ENCODE peak calls at places on chromosome 7, in eight cellular contexts. C is neural crest cell, V is dorsolateral prefrontal cortex, Y is WTC11, A is lower leg skin, K is cardiac fibroblast, E is HFF-Myc, P is upper lobe of right lung. U is an unnamed sample.
A peak's percentile ranks its signal among the peaks of the same experiment; 100 is the strongest.

GRCh38 chr7:70775570-70776156 is 356.3 kb upstream of the GALNT17 start:
- DNase-seq in P (no peak), C (no peak), K (peak; percentile 5), V (no peak), Y (no peak), E (no peak), A (no peak), U (no peak)

GRCh38 chr7:1538544-1539345 is 8.2 kb downstream of the MAFK start:
- DNase-seq in V (no peak), Y (no peak), C (no peak), A (peak; percentile 87), E (no peak), K (no peak), P (no peak), U (no peak)

GRCh38 chr7:2006231-2006771 is 226.4 kb downstream of the MAD1L1 start:
- DNase-seq in K (no peak), A (peak; percentile 46), C (no peak), E (no peak), V (no peak), P (peak; percentile 46), Y (peak; percentile 7), U (no peak)

GRCh38 chr7:151115121-151115835 is 29.0 kb downstream of the AGAP3 start:
- DNase-seq in K (peak; percentile 37), A (no peak), P (no peak), E (no peak), C (no peak), Y (peak; percentile 46), V (no peak), U (peak; percentile 42)

GRCh38 chr7:147022056-147022455 is 905.5 kb downstream of the CNTNAP2 start:
- DNase-seq in V (no peak), C (no peak), E (no peak), Y (no peak), K (peak; percentile 2), P (no peak), A (no peak), U (no peak)

GRCh38 chr7:134435161-134435920 is 23.6 kb downstream of the AKR1B1 start:
- DNase-seq in A (peak; percentile 56), K (no peak), C (no peak), E (no peak), P (no peak), Y (no peak), V (no peak), U (no peak)

GRCh38 chr7:126993626-126994213 is 259.0 kb downstream of the GRM8 start:
- DNase-seq in Y (no peak), K (no peak), C (no peak), A (no peak), P (no peak), V (no peak), E (no peak), U (no peak)

GRCh38 chr7:121113288-121113687 is 124.8 kb downstream of the CPED1 start:
- DNase-seq in Y (no peak), K (no peak), C (no peak), E (no peak), V (no peak), P (no peak), A (no peak), U (no peak)

GRCh38 chr7:36312064-36312914 is 77.4 kb upstream of the ANLN start:
- DNase-seq in V (no peak), K (no peak), E (no peak), C (no peak), P (peak; percentile 80), A (no peak), Y (peak; percentile 68), U (peak; percentile 36)

GRCh38 chr7:116232920-116233319 is 22.6 kb downstream of the TES start:
- DNase-seq in Y (no peak), V (no peak), E (no peak), P (no peak), K (no peak), C (no peak), A (no peak), U (no peak)

GRCh38 chr7:33286521-33286920 is 157.2 kb downstream of the BBS9 start:
- DNase-seq in Y (no peak), P (no peak), V (no peak), K (no peak), A (no peak), C (no peak), E (no peak), U (no peak)

GRCh38 chr7:19939746-19940145 is 166.3 kb upstream of the TMEM196 start:
- DNase-seq in V (no peak), P (no peak), K (peak; percentile 44), E (no peak), C (no peak), Y (no peak), A (no peak), U (no peak)

GRCh38 chr7:135164357-135165021 is 6.0 kb downstream of the CYREN start:
- DNase-seq in K (no peak), Y (no peak), A (peak; percentile 90), V (no peak), P (no peak), C (no peak), E (no peak), U (no peak)

GRCh38 chr7:45394117-45394708 is 180.0 kb upstream of the ADCY1 start:
- DNase-seq in V (no peak), C (no peak), Y (no peak), P (no peak), E (no peak), A (no peak), K (no peak), U (no peak)

GRCh38 chr7:46383605-46384004 is 462.5 kb upstream of the IGFBP3 start:
- DNase-seq in A (no peak), C (no peak), K (peak; percentile 61), V (no peak), Y (no peak), E (no peak), P (no peak), U (no peak)

GRCh38 chr7:46139079-46139478 is 218.0 kb upstream of the IGFBP3 start:
- DNase-seq in Y (no peak), C (no peak), E (no peak), A (no peak), P (no peak), K (peak; percentile 55), V (no peak), U (no peak)

GRCh38 chr7:151014950-151015349 is 9.3 kb downstream of the ATG9B start:
- DNase-seq in Y (no peak), A (no peak), P (no peak), C (no peak), V (no peak), E (no peak), K (no peak), U (no peak)

GRCh38 chr7:32161708-32162107 is 91.5 kb upstream of the PDE1C start:
- DNase-seq in A (no peak), P (no peak), E (no peak), C (no peak), K (peak; percentile 83), V (peak; percentile 29), Y (no peak), U (no peak)

GRCh38 chr7:64192775-64193174 is 14.2 kb upstream of the ZNF735 start:
- DNase-seq in A (no peak), E (no peak), Y (no peak), P (no peak), C (no peak), K (no peak), V (no peak), U (no peak)

GRCh38 chr7:102040569-102040968 is 223.1 kb downstream of the CUX1 start:
- DNase-seq in C (no peak), A (peak; percentile 77), V (no peak), E (no peak), P (peak; percentile 31), K (no peak), Y (no peak), U (no peak)

GRCh38 chr7:134246761-134247160 is 70.0 kb downstream of the SLC35B4 start:
- DNase-seq in V (no peak), Y (no peak), K (no peak), C (no peak), E (no peak), P (no peak), A (no peak), U (no peak)

DNA sequence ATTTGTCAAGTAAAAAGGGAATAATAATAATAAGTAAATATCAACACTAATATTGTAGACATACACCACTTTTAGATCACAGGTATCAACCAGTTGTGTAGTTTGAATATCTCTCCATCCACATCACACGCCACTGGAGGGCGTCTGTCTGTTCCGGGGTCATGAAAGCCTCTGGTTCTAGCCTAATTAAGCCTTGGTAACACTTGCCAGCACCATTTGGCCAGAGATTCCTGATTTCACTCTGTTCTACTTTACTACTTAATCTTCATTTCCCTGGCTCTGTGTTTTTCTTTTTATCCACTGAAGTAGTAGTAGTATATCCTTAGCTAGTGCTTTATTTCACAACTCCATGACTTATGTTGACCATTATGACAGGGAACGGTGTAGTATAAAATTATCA is 285.6 kb upstream of the POM121L12 start:
- DNase-seq in E (no peak), V (no peak), P (no peak), C (no peak), A (no peak), Y (peak; percentile 66), K (no peak), U (peak; percentile 14)
- TF ChIP-seq CTCF in E (no peak), V (no peak), P (no peak), C (peak; percentile 29), A (no peak), Y (peak; percentile 29), K (no peak), U (no peak)

DNA sequence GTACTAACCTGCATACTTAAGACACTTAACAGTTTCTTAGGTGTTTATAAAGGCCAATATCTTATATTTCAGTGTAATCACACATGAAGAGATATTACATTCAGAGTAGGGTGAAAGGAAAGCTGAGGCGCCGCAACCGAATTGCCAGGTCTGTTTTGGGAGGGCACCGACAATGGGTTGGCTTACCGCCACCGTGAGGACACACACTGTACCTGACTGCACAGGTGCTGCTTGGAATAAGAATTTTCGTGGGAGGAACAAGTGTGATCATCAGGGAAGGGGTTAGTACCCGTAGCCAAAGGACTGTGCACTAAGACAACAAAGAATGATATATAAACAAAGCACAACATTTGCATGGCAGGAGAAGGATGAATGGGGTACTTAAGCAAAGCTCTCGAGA is 591.8 kb downstream of the SUGCT start:
- DNase-seq in P (no peak), V (no peak), K (no peak), A (no peak), C (no peak), E (no peak), Y (peak; percentile 23), U (no peak)
- TF ChIP-seq CTCF in P (no peak), V (no peak), K (no peak), A (no peak), C (no peak), E (no peak), Y (no peak), U (no peak)

DNA sequence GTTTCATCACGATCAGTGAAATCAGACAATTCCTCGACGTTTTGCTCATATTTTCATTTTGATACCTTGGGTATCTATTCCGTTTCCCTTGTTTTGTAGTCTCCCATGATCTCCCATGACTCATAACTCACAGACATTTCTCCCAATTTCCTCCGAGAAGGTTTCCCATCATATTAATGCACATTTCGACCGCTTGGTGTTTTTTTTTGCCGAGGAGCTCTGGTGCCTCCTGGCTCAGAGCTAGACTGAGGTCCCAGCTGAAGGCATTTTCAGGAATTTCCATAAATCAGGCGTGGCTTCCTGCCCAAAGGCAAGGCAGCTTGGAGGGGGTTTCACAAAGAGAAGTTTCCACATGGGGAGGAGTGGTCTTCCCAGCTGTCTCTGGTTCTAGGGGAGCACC is 148.2 kb upstream of the TNS3 start:
- DNase-seq in P (no peak), A (no peak), K (peak; percentile 32), Y (no peak), E (no peak), C (no peak), V (no peak), U (no peak)
- TF ChIP-seq CTCF in P (no peak), A (no peak), K (no peak), Y (no peak), E (no peak), C (no peak), V (no peak), U (no peak)

GRCh38 chr7:100620804-100621203 is 8.5 kb downstream of the MOSPD3 start:
- DNase-seq in A (no peak), C (no peak), P (no peak), V (no peak), Y (no peak), K (no peak), E (no peak), U (no peak)
- TF ChIP-seq CTCF in A (no peak), C (no peak), P (no peak), V (no peak), Y (no peak), K (no peak), E (no peak), U (no peak)

U was measured in endothelial cell.